ENCODE peak calls at places on chromosomes 5 and 9, in five cellular contexts. R, J, Z, D and K are unnamed samples.

GRCh38 chr5:179240561-179240960 is 104.7 kb downstream of the ADAMTS2 start:
- DNase-seq in Z (no peak), D (no peak), J (no peak), R (no peak), K (no peak)

GRCh38 chr5:140111043-140111858 is 2.7 kb upstream of the PURA start:
- DNase-seq in J (no peak), D (no peak), R (no peak), Z (no peak), K (no peak)

GRCh38 chr5:96661841-96662724 is at the start of gene CAST:
- DNase-seq in Z (peak), D (peak), R (peak), J (peak), K (peak)

GRCh38 chr5:157303667-157304327 is 37.9 kb downstream of the CYFIP2 start:
- DNase-seq in J (peak), D (peak), Z (no peak), R (no peak), K (no peak)

GRCh38 chr5:178625679-178626483 is 969 bp downstream of the CLK4 start:
- DNase-seq in J (peak), Z (peak), D (peak), R (no peak), K (peak)

GRCh38 chr5:179151521-179152118 is 91.4 kb downstream of the ZNF354C start:
- DNase-seq in R (no peak), D (no peak), Z (no peak), J (no peak), K (no peak)

GRCh38 chr5:54909911-54910870 is 75.2 kb downstream of the ESM1 start:
- DNase-seq in J (no peak), D (no peak), R (peak), Z (no peak), K (no peak)

GRCh38 chr9:21114311-21114710 is 27.3 kb downstream of the IFNW1 start:
- DNase-seq in J (no peak), D (no peak), R (no peak), Z (no peak), K (no peak)

GRCh38 chr9:136881691-136882108 is 4.6 kb upstream of the TRAF2 start:
- DNase-seq in R (peak), D (no peak), Z (peak), J (peak), K (no peak)

GRCh38 chr5:79666758-79667157 is 22.9 kb upstream of the CMYA5 start:
- DNase-seq in R (no peak), D (no peak), J (no peak), Z (no peak), K (no peak)

GRCh38 chr5:87069974-87070608 is 197.6 kb upstream of the RASA1 start:
- DNase-seq in J (peak), Z (peak), R (peak), D (peak), K (peak)

GRCh38 chr5:99275128-99275527 is 346.3 kb upstream of the CHD1 start:
- DNase-seq in Z (no peak), R (no peak), J (no peak), D (no peak), K (no peak)

GRCh38 chr9:111870774-111871542 is 25.7 kb upstream of the UGCG start:
- DNase-seq in R (no peak), J (no peak), D (no peak), Z (no peak), K (no peak)

GRCh38 chr9:121288874-121289553 is 21.1 kb downstream of the GSN start:
- DNase-seq in R (peak), J (no peak), Z (no peak), D (no peak), K (peak)

GRCh38 chr5:53879708-53880356 is 319.4 kb downstream of the NDUFS4 start:
- DNase-seq in R (no peak), D (no peak), Z (no peak), J (no peak), K (no peak)

GRCh38 chr5:61275841-61276240 is 56.2 kb upstream of the ZSWIM6 start:
- DNase-seq in R (peak), J (no peak), Z (no peak), D (peak), K (peak)

GRCh38 chr5:103908327-103909099 is 345.9 kb upstream of the NUDT12 start:
- DNase-seq in D (no peak), J (no peak), Z (no peak), R (no peak), K (no peak)
- H3K4me2 ChIP-seq in D (no peak), J (no peak), Z (no peak), R (no peak), K (no peak)

GRCh38 chr5:72110401-72111013 is 3.2 kb downstream of the MAP1B start:
- DNase-seq in R (no peak), Z (no peak), J (no peak), D (no peak), K (no peak)

GRCh38 chr5:72109625-72110024 is 2.4 kb downstream of the MAP1B start:
- DNase-seq in R (no peak), J (no peak), D (no peak), Z (no peak), K (no peak)

GRCh38 chr5:72117281-72117680 is 10.0 kb downstream of the MAP1B start:
- DNase-seq in Z (no peak), D (no peak), R (no peak), J (no peak), K (no peak)

GRCh38 chr5:72115277-72115676 is 8.0 kb downstream of the MAP1B start:
- DNase-seq in J (no peak), R (no peak), D (no peak), Z (no peak), K (no peak)

GRCh38 chr5:72114629-72115028 is 7.4 kb downstream of the MAP1B start:
- DNase-seq in R (no peak), J (no peak), Z (no peak), D (no peak), K (no peak)
- H3K4me2 ChIP-seq in R (no peak), J (no peak), Z (no peak), D (no peak), K (no peak)

DNA sequence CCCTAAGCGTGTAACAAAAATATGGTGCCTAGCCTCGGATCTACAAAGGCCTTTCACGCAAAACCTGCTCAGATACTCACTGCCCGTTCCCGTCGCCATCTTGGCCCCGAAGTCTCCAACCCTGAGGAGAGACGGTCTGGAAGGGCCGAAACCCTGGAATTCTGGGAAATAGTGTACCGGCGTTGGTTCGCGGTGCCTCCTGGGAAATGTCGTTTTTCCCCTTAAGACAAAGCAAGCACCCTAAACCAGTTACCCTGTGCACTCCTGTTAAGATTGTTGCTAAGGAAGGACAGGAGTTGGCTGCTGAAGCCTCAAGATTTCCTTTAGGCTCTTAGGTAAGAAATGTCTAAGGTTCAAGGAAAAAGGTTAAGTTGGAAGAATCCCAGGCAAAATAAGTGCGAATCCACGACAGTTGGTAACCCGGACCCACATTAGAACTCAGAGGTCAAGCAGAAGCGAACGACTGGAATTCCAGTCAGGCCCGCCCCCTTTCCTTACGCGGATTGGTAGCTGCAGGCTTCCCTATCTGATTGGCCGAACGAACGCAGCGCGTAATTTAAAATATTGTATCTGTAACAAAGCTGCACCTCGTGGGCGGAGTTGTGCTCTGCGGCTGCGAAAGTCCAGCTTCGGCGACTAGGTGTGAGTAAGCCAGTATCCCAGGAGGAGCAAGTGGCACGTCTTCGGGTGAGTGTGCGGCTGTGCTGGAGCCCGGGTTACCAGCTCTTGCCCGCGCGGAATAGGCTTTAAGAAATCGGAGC is at the start of the genes BRD8 and KIF20A:
- DNase-seq in Z (peak), D (peak), R (peak), J (peak), K (peak)
- H3K4me2 ChIP-seq in Z (peak), D (peak), R (peak), J (peak), K (peak)

DNA sequence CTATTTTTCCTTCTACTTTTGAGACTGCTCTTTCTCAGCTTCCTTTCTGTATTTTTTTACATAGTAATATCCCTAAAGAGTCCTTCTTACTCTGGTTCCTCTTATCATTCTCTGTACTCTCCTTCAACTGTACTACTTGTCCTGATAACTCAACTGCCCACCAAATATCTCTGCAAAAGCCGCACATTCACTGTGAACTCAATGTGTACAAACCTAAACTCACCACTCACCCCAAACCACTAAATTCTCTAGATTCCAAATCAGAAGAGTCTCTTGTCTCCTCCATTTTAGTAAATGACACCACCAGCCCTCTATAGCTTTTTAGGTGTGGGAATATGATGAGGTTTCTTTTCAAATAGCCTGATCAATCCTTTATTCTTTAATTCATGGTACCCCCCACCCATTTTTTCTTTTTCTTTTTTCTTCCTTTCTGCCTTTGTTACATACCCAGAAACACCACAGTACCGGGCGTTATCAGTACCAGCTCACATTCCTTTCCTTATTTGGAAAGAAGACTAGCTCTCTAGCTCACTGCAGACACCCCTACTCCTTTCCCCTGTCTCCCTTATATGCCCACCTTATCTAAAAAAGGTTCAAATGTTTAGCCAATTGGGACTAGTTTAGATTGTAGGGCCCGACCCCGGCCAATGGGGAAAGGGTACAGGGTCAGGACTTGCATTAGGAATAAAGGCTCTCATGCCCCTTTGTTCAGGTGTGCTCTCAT is 63.1 kb upstream of the RANBP6 start:
- DNase-seq in Z (no peak), J (no peak), D (no peak), R (no peak), K (peak)
- H3K4me2 ChIP-seq in Z (no peak), J (no peak), D (no peak), R (no peak), K (no peak)

GRCh38 chr9:34331191-34331590 is 1.8 kb downstream of the NUDT2 start:
- DNase-seq in D (no peak), R (no peak), Z (no peak), J (peak), K (no peak)
- H3K4me2 ChIP-seq in D (no peak), R (no peak), Z (no peak), J (peak), K (no peak)

GRCh38 chr9:84538879-84539278 is 130.7 kb upstream of the NTRK2 start:
- DNase-seq in Z (no peak), J (no peak), R (no peak), D (no peak), K (no peak)
- H3K4me2 ChIP-seq in Z (no peak), J (no peak), R (no peak), D (no peak), K (no peak)

GRCh38 chr9:102237520-102237919 is 499.1 kb upstream of the GRIN3A start:
- DNase-seq in R (no peak), D (no peak), J (no peak), Z (no peak), K (no peak)
- H3K4me2 ChIP-seq in R (no peak), D (no peak), J (no peak), Z (no peak), K (no peak)

GRCh38 chr9:92510747-92511146 is 25.0 kb downstream of the ECM2 start:
- DNase-seq in J (no peak), Z (no peak), R (no peak), D (no peak), K (no peak)
- H3K4me2 ChIP-seq in J (no peak), Z (no peak), R (no peak), D (no peak), K (no peak)

DNA sequence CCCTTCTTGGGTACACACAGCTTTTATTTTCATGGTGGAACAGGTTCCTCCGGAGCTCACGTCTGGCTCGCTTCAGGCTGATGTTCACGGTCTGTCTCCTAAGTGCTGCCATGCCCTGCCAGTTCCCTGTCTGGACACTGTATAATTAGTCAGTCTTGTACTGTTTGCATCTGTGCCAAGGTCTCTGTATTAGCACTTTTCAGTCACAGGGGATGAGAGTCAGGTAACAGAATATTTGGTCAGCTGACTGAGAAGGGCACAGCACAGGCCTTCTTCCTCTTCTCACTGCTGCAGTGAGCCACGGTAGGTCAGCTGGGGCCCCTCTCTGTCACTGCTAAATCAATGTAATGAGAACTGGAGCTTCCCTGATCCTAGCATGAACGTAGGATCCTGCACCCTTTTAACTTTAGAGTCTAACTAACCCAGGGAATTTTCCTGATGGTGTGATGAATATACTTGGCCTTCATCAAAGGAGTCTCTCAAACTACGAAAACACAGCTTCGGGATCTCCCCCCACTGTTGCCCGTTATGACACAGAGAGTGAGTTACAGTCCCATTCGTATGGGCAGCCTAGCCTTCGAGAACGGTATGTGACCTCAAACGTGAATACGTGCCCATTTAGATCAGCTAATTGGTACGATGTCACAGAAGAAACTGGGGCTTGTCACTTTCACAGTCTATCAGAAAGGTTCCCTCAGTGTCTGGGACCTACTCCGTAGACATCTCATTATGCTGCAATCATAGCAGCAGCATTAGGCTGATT is 354.1 kb upstream of the RFX3 start:
- DNase-seq in D (peak), Z (no peak), R (no peak), J (no peak), K (no peak)
- H3K4me2 ChIP-seq in D (peak), Z (no peak), R (no peak), J (no peak), K (no peak)

DNA sequence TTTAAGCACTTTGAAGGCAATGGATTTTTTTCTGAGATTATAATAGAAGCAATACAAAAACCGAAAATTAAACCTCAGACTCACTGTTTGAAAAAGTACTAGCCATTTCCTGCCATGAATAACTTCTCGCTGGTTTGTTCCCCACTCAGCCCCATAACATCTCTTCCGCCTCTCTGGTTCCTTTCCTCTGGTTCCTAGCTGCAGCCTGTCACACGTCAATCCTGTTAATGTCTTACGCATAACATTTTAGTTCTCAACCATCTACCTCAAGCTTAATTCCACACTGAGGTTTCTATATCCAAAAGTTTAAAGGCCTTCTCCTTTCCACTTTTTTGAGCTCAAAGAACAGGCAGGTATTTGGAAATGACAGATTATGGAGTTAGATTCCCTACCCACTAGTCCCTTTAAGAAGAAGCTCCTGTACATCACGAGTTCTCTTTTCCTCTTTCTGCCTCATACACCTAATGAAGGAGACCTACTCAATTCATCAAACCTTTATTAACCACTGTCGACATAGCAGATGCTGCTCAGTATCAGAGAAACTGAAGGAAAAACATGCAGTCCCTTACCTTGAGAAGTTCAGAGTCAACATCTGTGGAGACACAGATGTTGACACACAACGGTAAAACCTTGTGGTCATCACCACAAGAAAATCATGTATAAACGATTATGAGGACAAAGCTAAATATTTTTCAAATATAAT is 243.0 kb upstream of the PTGER4 start:
- DNase-seq in R (no peak), D (no peak), J (no peak), Z (no peak), K (no peak)
- H3K4me2 ChIP-seq in R (no peak), D (peak), J (no peak), Z (no peak), K (no peak)